ENCODE peak calls at places on chromosomes 4 and X, in seven cellular contexts. W is bronchial epithelial cell; I is tibial nerve; O is MG63; E is naive thymus-derived CD4-positive, alpha-beta T cell; A is brain microvascular endothelial cell; U is WERI-Rb-1. G is an unnamed sample.

GRCh38 chrX:45756562-45756961 is 555.9 kb upstream of the DIPK2B start:
- DNase-seq in W (no peak), I (no peak), O (no peak), E (no peak), A (no peak), U (no peak), G (no peak)

GRCh38 chr4:133621628-133622027 is 472.5 kb downstream of the PCDH10 start:
- DNase-seq in W (no peak), I (no peak), O (no peak), E (no peak), A (no peak), U (no peak), G (no peak)

GRCh38 chr4:14708574-14708973 is 293.7 kb upstream of the CPEB2 start:
- DNase-seq in W (no peak), I (no peak), O (no peak), E (no peak), A (no peak), U (no peak), G (no peak)

GRCh38 chrX:9231491-9231890 is 197.6 kb upstream of the FAM9B start:
- DNase-seq in W (peak), I (no peak), O (no peak), E (no peak), A (peak), U (no peak), G (no peak)

GRCh38 chr4:182235016-182235415 is 8.2 kb upstream of the TENM3 start:
- DNase-seq in W (no peak), I (no peak), O (no peak), E (no peak), A (no peak), U (no peak), G (no peak)

GRCh38 chr4:14977836-14978235 is 24.4 kb upstream of the CPEB2 start:
- DNase-seq in W (peak), I (no peak), O (no peak), E (no peak), A (no peak), U (no peak), G (no peak)

GRCh38 chrX:136953867-136954787 is 73.6 kb upstream of the RBMX start:
- DNase-seq in W (peak), I (peak), O (peak), E (peak), A (peak), U (peak), G (peak)

GRCh38 chr4:109735566-109736454 is 5.9 kb upstream of the PLA2G12A start:
- DNase-seq in W (no peak), I (no peak), O (no peak), E (no peak), A (peak), U (peak), G (peak)

GRCh38 chr4:184807797-184808718 is 17.7 kb downstream of the ACSL1 start:
- DNase-seq in W (peak), I (no peak), O (peak), E (no peak), A (peak), U (no peak), G (no peak)

GRCh38 chr4:78057600-78058560 is 757 bp downstream of the FRAS1 start:
- DNase-seq in W (peak), I (peak), O (peak), E (no peak), A (peak), U (peak), G (no peak)

GRCh38 chr4:185101354-185101890 is 41.6 kb upstream of the SLC25A4 start:
- DNase-seq in W (no peak), I (no peak), O (no peak), E (no peak), A (no peak), U (no peak), G (no peak)

GRCh38 chrX:40154853-40155616 is 57.3 kb upstream of the BCOR start:
- DNase-seq in W (no peak), I (peak), O (no peak), E (no peak), A (no peak), U (peak), G (no peak)

GRCh38 chr4:37970702-37971101 is 10.5 kb downstream of the PTTG2 start:
- DNase-seq in W (peak), I (peak), O (peak), E (peak), A (peak), U (peak), G (no peak)

GRCh38 chr4:142348489-142349076 is 497.5 kb downstream of the INPP4B start:
- DNase-seq in W (no peak), I (no peak), O (no peak), E (no peak), A (no peak), U (peak), G (no peak)

GRCh38 chr4:157996061-157996460 is 176.8 kb downstream of the GASK1B start:
- DNase-seq in W (no peak), I (no peak), O (no peak), E (no peak), A (no peak), U (no peak), G (no peak)

GRCh38 chr4:154208424-154208823 is 283.2 kb downstream of the DCHS2 start:
- DNase-seq in W (peak), I (no peak), O (peak), E (no peak), A (no peak), U (no peak), G (no peak)

GRCh38 chr4:22090655-22091350 is 142.2 kb upstream of the KCNIP4 start:
- DNase-seq in W (no peak), I (no peak), O (no peak), E (no peak), A (no peak), U (no peak), G (no peak)

GRCh38 chr4:139835006-139835405 is 169.4 kb downstream of the MGST2 start:
- DNase-seq in W (no peak), I (no peak), O (no peak), E (no peak), A (no peak), U (no peak), G (no peak)

GRCh38 chr4:55733874-55734437 is 85.6 kb upstream of the EXOC1L start:
- DNase-seq in W (peak), I (peak), O (peak), E (no peak), A (peak), U (no peak), G (peak)

GRCh38 chr4:67587156-67587555 is 28.6 kb downstream of the STAP1 start:
- DNase-seq in W (no peak), I (no peak), O (no peak), E (no peak), A (no peak), U (no peak), G (no peak)

GRCh38 chr4:22389240-22389871 is 126.5 kb downstream of the ADGRA3 start:
- DNase-seq in W (peak), I (peak), O (peak), E (peak), A (peak), U (peak), G (peak)

GRCh38 chr4:140926672-140927071 is 170.5 kb upstream of the TBC1D9 start:
- DNase-seq in W (no peak), I (no peak), O (no peak), E (no peak), A (no peak), U (no peak), G (no peak)

GRCh38 chr4:16812041-16812440 is 86.4 kb downstream of the LDB2 start:
- DNase-seq in W (no peak), I (no peak), O (no peak), E (no peak), A (no peak), U (no peak), G (no peak)

GRCh38 chr4:170589597-170590191 is 499.9 kb upstream of the AADAT start:
- DNase-seq in W (peak), I (no peak), O (no peak), E (no peak), A (peak), U (peak), G (peak)

GRCh38 chr4:81790477-81790876 is 318.8 kb upstream of the RASGEF1B start:
- DNase-seq in W (no peak), I (no peak), O (no peak), E (no peak), A (no peak), U (no peak), G (no peak)

GRCh38 chr4:36388710-36389109 is 107.3 kb downstream of the DTHD1 start:
- DNase-seq in W (no peak), I (no peak), O (no peak), E (no peak), A (no peak), U (no peak), G (no peak)

GRCh38 chr4:101346562-101347266 is 612 bp downstream of the PPP3CA start:
- DNase-seq in W (peak), I (peak), O (peak), E (no peak), A (peak), U (peak), G (no peak)

GRCh38 chrX:105226499-105226898 is 6.0 kb upstream of the TEX13A start:
- DNase-seq in W (no peak), I (no peak), O (no peak), E (no peak), A (no peak), U (no peak), G (no peak)

GRCh38 chr4:2806392-2807355 is 13.8 kb downstream of the SH3BP2 start:
- DNase-seq in W (no peak), I (peak), O (no peak), E (no peak), A (no peak), U (no peak), G (peak)

GRCh38 chr4:163263601-163264000 is 68.8 kb downstream of the NPY1R start:
- DNase-seq in W (no peak), I (no peak), O (no peak), E (no peak), A (no peak), U (no peak), G (no peak)

GRCh38 chrX:13824746-13825145 is 7.9 kb upstream of the GPM6B start:
- DNase-seq in W (no peak), I (no peak), O (no peak), E (no peak), A (no peak), U (no peak), G (no peak)

GRCh38 chr4:88318751-88319350 is 34.5 kb upstream of the PPM1K start:
- DNase-seq in W (peak), I (no peak), O (peak), E (no peak), A (peak), U (no peak), G (no peak)

GRCh38 chrX:106177106-106177981 is 9.2 kb downstream of the PWWP3B start:
- DNase-seq in W (peak), I (peak), O (no peak), E (no peak), A (peak), U (no peak), G (peak)

GRCh38 chr4:110567266-110567665 is 55.6 kb downstream of the PITX2 start:
- DNase-seq in W (no peak), I (no peak), O (no peak), E (no peak), A (no peak), U (no peak), G (no peak)

GRCh38 chr4:1809754-1810502 is 16.8 kb downstream of the FGFR3 start:
- DNase-seq in W (peak), I (peak), O (peak), E (peak), A (peak), U (peak), G (no peak)

DNA sequence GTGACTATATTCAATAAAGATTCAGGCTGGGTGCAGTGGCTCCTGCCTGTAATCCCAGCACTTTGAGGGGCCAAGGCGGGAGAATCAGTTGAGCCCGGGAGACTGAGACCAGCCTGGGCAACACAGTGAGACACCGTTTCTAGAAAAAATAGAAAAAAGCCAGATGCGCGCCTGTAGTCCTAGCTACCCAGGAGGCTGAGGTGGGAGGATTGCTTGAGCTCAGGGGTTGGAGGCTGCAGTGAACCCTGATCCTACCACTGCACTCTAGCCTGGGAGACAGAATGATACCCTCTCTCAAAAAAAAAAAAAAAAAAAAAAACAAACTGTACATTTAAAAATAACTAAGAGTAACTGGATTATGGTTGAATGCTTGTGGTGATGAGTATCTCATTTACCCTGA is 1.1 kb downstream of the NUDT6 start:
- DNase-seq in W (no peak), I (no peak), O (no peak), E (no peak), A (no peak), U (no peak), G (no peak)
- H3K4me3 ChIP-seq in W (no peak), I (peak), O (peak), E (no peak), A (peak), U (peak), G (peak)

DNA sequence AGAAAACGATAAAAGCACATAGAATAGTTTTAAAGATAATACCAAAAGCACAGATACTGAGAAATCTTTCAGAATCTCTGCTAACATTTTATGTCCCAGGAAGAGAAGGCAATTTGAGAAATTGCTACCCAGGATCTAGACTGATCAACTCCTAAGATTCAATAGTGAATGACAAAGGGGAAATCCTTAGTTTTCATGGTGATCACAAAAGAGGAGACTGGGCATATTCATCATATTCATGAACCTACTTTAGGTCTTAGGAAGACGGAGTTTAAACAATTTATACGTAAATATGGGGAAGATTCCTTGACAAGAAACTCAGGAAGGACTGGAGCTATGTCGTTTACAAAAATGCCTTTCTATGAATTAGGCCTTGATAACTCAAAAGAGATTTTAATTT is 87.3 kb downstream of the SHISA3 start:
- DNase-seq in W (no peak), I (no peak), O (no peak), E (no peak), A (no peak), U (no peak), G (no peak)
- H3K4me3 ChIP-seq in W (no peak), I (no peak), O (no peak), E (no peak), A (no peak), U (no peak), G (no peak)

GRCh38 chr4:75845992-75846391 is 56.3 kb downstream of the PPEF2 start:
- DNase-seq in W (no peak), I (no peak), O (no peak), E (no peak), A (no peak), U (no peak), G (no peak)
- H3K4me3 ChIP-seq in W (no peak), I (no peak), O (no peak), E (no peak), A (no peak), U (no peak), G (no peak)

GRCh38 chrX:17656556-17656955 is 80.7 kb upstream of the SCML1 start:
- DNase-seq in W (no peak), I (no peak), O (no peak), E (no peak), A (no peak), U (no peak), G (no peak)
- H3K4me3 ChIP-seq in W (no peak), I (no peak), O (no peak), E (no peak), A (no peak), U (no peak), G (no peak)

GRCh38 chr4:111959202-111959601 is 186.1 kb upstream of the FAM241A start:
- DNase-seq in W (peak), I (no peak), O (no peak), E (no peak), A (peak), U (no peak), G (no peak)
- H3K4me3 ChIP-seq in W (no peak), I (no peak), O (no peak), E (no peak), A (no peak), U (no peak), G (no peak)

GRCh38 chr4:108049406-108049805 is 59.7 kb downstream of the HADH start:
- DNase-seq in W (no peak), I (no peak), O (no peak), E (peak), A (no peak), U (no peak), G (no peak)
- H3K4me3 ChIP-seq in W (no peak), I (no peak), O (no peak), E (peak), A (no peak), U (no peak), G (no peak)

DNA sequence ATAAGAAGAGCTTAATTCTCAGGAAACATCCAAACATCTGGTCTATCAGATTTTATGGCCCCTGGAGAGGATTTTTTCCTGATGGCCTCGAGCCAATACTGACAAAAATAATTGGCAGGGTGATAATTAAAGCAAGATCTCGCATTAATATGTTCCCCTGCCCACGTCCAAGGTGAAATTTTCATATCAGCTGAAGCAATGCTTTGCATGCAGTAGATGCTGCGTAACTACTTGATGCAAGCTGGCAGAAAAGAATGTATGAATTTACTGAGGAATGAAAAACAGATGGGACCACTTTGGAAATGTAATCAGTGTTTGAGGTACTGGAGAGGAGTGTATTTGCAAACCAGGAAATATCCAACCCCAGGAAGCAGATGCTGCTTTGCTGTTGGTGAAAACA is 36.8 kb upstream of the REST start:
- DNase-seq in W (no peak), I (no peak), O (no peak), E (no peak), A (no peak), U (no peak), G (no peak)
- H3K4me3 ChIP-seq in W (no peak), I (no peak), O (no peak), E (no peak), A (no peak), U (no peak), G (no peak)

G was measured in retinal pigment epithelial cell.